ENCODE peak calls at places on chromosome 11, in nine cellular contexts. R is heart right ventricle, C is AG09319, P is NCI-H1092, M is lower lobe of right lung, J is NCI-H1417, T is SHP77, A is cardiac muscle cell, H is T-helper 1 cell. B is an unnamed sample.

GRCh38 chr11:10323793-10324170 is 18.9 kb downstream of the ADM start:
- DNase-seq in A (no peak), C (no peak), R (no peak), T (no peak), J (no peak), H (no peak), M (no peak), P (no peak), B (no peak)

GRCh38 chr11:112694813-112695212 is 266.4 kb upstream of the NCAM1 start:
- DNase-seq in J (peak; percentile 28), C (no peak), T (no peak), P (no peak), M (no peak), H (no peak), A (no peak), R (no peak), B (no peak)

GRCh38 chr11:74020537-74020936 is 11.7 kb upstream of the UCP3 start:
- DNase-seq in M (no peak), T (no peak), C (no peak), A (no peak), H (no peak), R (no peak), J (no peak), P (no peak), B (no peak)

GRCh38 chr11:33779849-33780528 is 5.7 kb upstream of the FBXO3 start:
- DNase-seq in J (no peak), C (peak; percentile 8), A (peak; percentile 73), H (no peak), M (no peak), R (no peak), P (no peak), T (no peak), B (no peak)

GRCh38 chr11:66327171-66328035 is 8.8 kb downstream of the RIN1 start:
- DNase-seq in T (no peak), P (no peak), H (no peak), R (no peak), C (no peak), M (no peak), A (no peak), J (no peak), B (peak; percentile 58)

GRCh38 chr11:21415566-21415965 is 746.2 kb downstream of the NELL1 start:
- DNase-seq in H (no peak), T (no peak), P (no peak), M (no peak), A (no peak), R (no peak), C (no peak), J (peak; percentile 81), B (no peak)

GRCh38 chr11:69353696-69354544 is 60.0 kb downstream of the MYEOV start:
- DNase-seq in C (no peak), R (no peak), H (no peak), T (no peak), P (no peak), A (no peak), J (peak; percentile 19), M (peak; percentile 29), B (no peak)

GRCh38 chr11:36458129-36458918 is 51.7 kb downstream of the TRAF6 start:
- DNase-seq in J (no peak), P (no peak), C (no peak), H (no peak), R (no peak), A (no peak), T (no peak), M (peak; percentile 73), B (no peak)

GRCh38 chr11:76830639-76831312 is 29.9 kb upstream of the ACER3 start:
- DNase-seq in R (no peak), T (no peak), C (peak; percentile 57), J (no peak), M (no peak), A (no peak), H (no peak), P (no peak), B (no peak)

GRCh38 chr11:40030867-40031266 is 1428.6 kb downstream of the LRRC4C start:
- DNase-seq in A (no peak), M (no peak), C (no peak), J (no peak), R (no peak), H (no peak), P (no peak), T (no peak), B (no peak)

GRCh38 chr11:62484352-62484751 is 62.3 kb downstream of the AHNAK start:
- DNase-seq in R (no peak), J (no peak), H (no peak), C (no peak), A (no peak), P (no peak), T (no peak), M (no peak), B (no peak)

GRCh38 chr11:58509730-58510129 is 1.8 kb upstream of the OR5B21 start:
- DNase-seq in P (no peak), H (no peak), M (no peak), R (no peak), A (peak; percentile 15), T (no peak), C (no peak), J (no peak), B (no peak)

GRCh38 chr11:106939157-106939556 is 79.1 kb downstream of the GUCY1A2 start:
- DNase-seq in P (no peak), M (no peak), T (no peak), A (no peak), R (no peak), J (peak; percentile 94), C (no peak), H (no peak), B (no peak)

GRCh38 chr11:19595499-19595839 is 117.2 kb upstream of the NAV2 start:
- DNase-seq in C (no peak), H (no peak), P (no peak), M (no peak), R (no peak), T (no peak), J (no peak), A (no peak), B (no peak)

GRCh38 chr11:122656631-122657101 is 1.1 kb downstream of the UBASH3B start:
- DNase-seq in T (no peak), P (no peak), M (peak; percentile 65), H (peak; percentile 32), A (peak; percentile 24), J (no peak), C (no peak), R (peak; percentile 38), B (peak; percentile 64)

GRCh38 chr11:83573097-83573496 is 286.9 kb upstream of the CCDC90B start:
- DNase-seq in P (no peak), J (peak; percentile 57), C (no peak), T (no peak), H (no peak), A (no peak), R (no peak), M (no peak), B (no peak)

B was measured in Right ventricle myocardium superior.